ENCODE peak calls at places on chromosomes 1 and 21, in nine cellular contexts. One of them, this sample, is unnamed. For H3K4me1, the result is how much of the 10 kb centered on the place peaks cover.

GRCh38 chr1:1619917-1620361 is 4.6 kb downstream of the MIB2 start:
- DNase-seq in uterus: no peak
- DNase-seq in heart left ventricle: peak
- DNase-seq in neural progenitor cell: no peak
- DNase-seq in tibial artery: no peak
- DNase-seq in heart right ventricle: no peak
- DNase-seq in A549: no peak
- DNase-seq in PC-9: no peak
- DNase-seq in lung: no peak
- DNase-seq in this sample: no peak

GRCh38 chr1:197557302-197557701 is 218.0 kb downstream of the DENND1B start:
- DNase-seq in lung: no peak
- DNase-seq in heart left ventricle: no peak
- DNase-seq in tibial artery: no peak
- DNase-seq in PC-9: no peak
- DNase-seq in A549: no peak
- DNase-seq in uterus: no peak
- DNase-seq in heart right ventricle: no peak
- DNase-seq in neural progenitor cell: no peak
- DNase-seq in this sample: no peak

GRCh38 chr1:212754715-212755114 is 36.9 kb downstream of the NSL1 start:
- DNase-seq in uterus: no peak
- DNase-seq in heart right ventricle: peak
- DNase-seq in tibial artery: no peak
- DNase-seq in lung: no peak
- DNase-seq in heart left ventricle: peak
- DNase-seq in neural progenitor cell: no peak
- DNase-seq in A549: no peak
- DNase-seq in PC-9: no peak
- DNase-seq in this sample: no peak

GRCh38 chr21:44845418-44846200 is 27.7 kb upstream of the SUMO3 start:
- DNase-seq in heart right ventricle: peak
- DNase-seq in tibial artery: peak
- DNase-seq in neural progenitor cell: peak
- DNase-seq in heart left ventricle: peak
- DNase-seq in lung: peak
- DNase-seq in A549: peak
- DNase-seq in uterus: peak
- DNase-seq in PC-9: peak
- DNase-seq in this sample: no peak

GRCh38 chr1:26833432-26834405 is 7.2 kb downstream of the ZDHHC18 start:
- DNase-seq in heart left ventricle: peak
- DNase-seq in neural progenitor cell: peak
- DNase-seq in uterus: no peak
- DNase-seq in lung: peak
- DNase-seq in PC-9: no peak
- DNase-seq in A549: no peak
- DNase-seq in heart right ventricle: no peak
- DNase-seq in tibial artery: no peak
- DNase-seq in this sample: no peak

GRCh38 chr21:33121715-33122475 is 52.0 kb downstream of the OLIG1 start:
- DNase-seq in heart right ventricle: no peak
- DNase-seq in tibial artery: no peak
- DNase-seq in uterus: no peak
- DNase-seq in lung: no peak
- DNase-seq in PC-9: no peak
- DNase-seq in heart left ventricle: no peak
- DNase-seq in neural progenitor cell: peak
- DNase-seq in A549: no peak
- DNase-seq in this sample: no peak

GRCh38 chr1:183002267-183002666 is 21.0 kb upstream of the LAMC1 start:
- DNase-seq in heart left ventricle: no peak
- DNase-seq in heart right ventricle: no peak
- DNase-seq in uterus: no peak
- DNase-seq in lung: no peak
- DNase-seq in A549: no peak
- DNase-seq in tibial artery: no peak
- DNase-seq in PC-9: no peak
- DNase-seq in neural progenitor cell: no peak
- DNase-seq in this sample: no peak

GRCh38 chr21:23009360-23009759 is 2011.2 kb downstream of the NCAM2 start:
- DNase-seq in neural progenitor cell: no peak
- DNase-seq in heart right ventricle: no peak
- DNase-seq in PC-9: no peak
- DNase-seq in uterus: no peak
- DNase-seq in lung: no peak
- DNase-seq in tibial artery: no peak
- DNase-seq in A549: no peak
- DNase-seq in heart left ventricle: no peak
- DNase-seq in this sample: no peak

GRCh38 chr1:28917757-28918118 is 3.4 kb downstream of the EPB41 start:
- DNase-seq in A549: no peak
- DNase-seq in lung: no peak
- DNase-seq in uterus: no peak
- DNase-seq in tibial artery: no peak
- DNase-seq in heart left ventricle: no peak
- DNase-seq in neural progenitor cell: no peak
- DNase-seq in heart right ventricle: no peak
- DNase-seq in PC-9: no peak
- DNase-seq in this sample: no peak

GRCh38 chr1:66778266-66778665 is 22.8 kb downstream of the INSL5 start:
- DNase-seq in A549: no peak
- DNase-seq in uterus: no peak
- DNase-seq in tibial artery: no peak
- DNase-seq in neural progenitor cell: no peak
- DNase-seq in lung: no peak
- DNase-seq in heart right ventricle: no peak
- DNase-seq in PC-9: no peak
- DNase-seq in heart left ventricle: no peak
- DNase-seq in this sample: no peak

GRCh38 chr1:94599090-94599813 is 57.7 kb upstream of the F3 start:
- DNase-seq in tibial artery: no peak
- DNase-seq in lung: peak
- DNase-seq in PC-9: peak
- DNase-seq in A549: peak
- DNase-seq in uterus: no peak
- DNase-seq in heart left ventricle: peak
- DNase-seq in heart right ventricle: peak
- DNase-seq in neural progenitor cell: peak
- DNase-seq in this sample: no peak

GRCh38 chr21:44517175-44517899 is 22.7 kb downstream of the KRTAP10-1 start:
- DNase-seq in lung: no peak
- DNase-seq in uterus: no peak
- DNase-seq in heart right ventricle: no peak
- DNase-seq in neural progenitor cell: no peak
- DNase-seq in heart left ventricle: no peak
- DNase-seq in PC-9: no peak
- DNase-seq in A549: peak
- DNase-seq in tibial artery: no peak
- DNase-seq in this sample: peak

GRCh38 chr21:36320421-36321324 is 676 bp downstream of the MORC3 start:
- DNase-seq in neural progenitor cell: no peak
- DNase-seq in uterus: peak
- DNase-seq in PC-9: peak
- DNase-seq in heart left ventricle: peak
- DNase-seq in tibial artery: peak
- DNase-seq in A549: peak
- DNase-seq in lung: peak
- DNase-seq in heart right ventricle: no peak
- DNase-seq in this sample: peak

GRCh38 chr1:11961230-11961629 is 19.0 kb upstream of the MFN2 start:
- DNase-seq in PC-9: no peak
- DNase-seq in tibial artery: no peak
- DNase-seq in neural progenitor cell: no peak
- DNase-seq in heart left ventricle: no peak
- DNase-seq in lung: no peak
- DNase-seq in A549: no peak
- DNase-seq in uterus: no peak
- DNase-seq in heart right ventricle: no peak
- DNase-seq in this sample: no peak

GRCh38 chr1:40626383-40626770 is 39.1 kb downstream of the RIMS3 start:
- DNase-seq in neural progenitor cell: no peak
- DNase-seq in PC-9: no peak
- DNase-seq in heart right ventricle: no peak
- DNase-seq in A549: no peak
- DNase-seq in tibial artery: peak
- DNase-seq in heart left ventricle: no peak
- DNase-seq in lung: no peak
- DNase-seq in uterus: no peak
- DNase-seq in this sample: no peak

GRCh38 chr1:40622936-40623629 is 42.4 kb downstream of the RIMS3 start:
- DNase-seq in heart left ventricle: no peak
- DNase-seq in tibial artery: no peak
- DNase-seq in neural progenitor cell: no peak
- DNase-seq in heart right ventricle: no peak
- DNase-seq in A549: no peak
- DNase-seq in lung: no peak
- DNase-seq in PC-9: peak
- DNase-seq in uterus: no peak
- DNase-seq in this sample: no peak

GRCh38 chr1:40622051-40622450 is 43.4 kb downstream of the RIMS3 start:
- DNase-seq in PC-9: no peak
- DNase-seq in uterus: no peak
- DNase-seq in lung: no peak
- DNase-seq in A549: no peak
- DNase-seq in tibial artery: no peak
- DNase-seq in heart right ventricle: no peak
- DNase-seq in heart left ventricle: no peak
- DNase-seq in neural progenitor cell: no peak
- DNase-seq in this sample: no peak

GRCh38 chr1:40625476-40626382 is 39.8 kb downstream of the RIMS3 start:
- DNase-seq in heart left ventricle: no peak
- DNase-seq in tibial artery: peak
- DNase-seq in heart right ventricle: no peak
- DNase-seq in A549: no peak
- DNase-seq in PC-9: no peak
- DNase-seq in neural progenitor cell: no peak
- DNase-seq in lung: no peak
- DNase-seq in uterus: no peak
- DNase-seq in this sample: no peak

GRCh38 chr1:40625076-40625475 is 40.4 kb downstream of the RIMS3 start:
- DNase-seq in lung: no peak
- DNase-seq in heart right ventricle: peak
- DNase-seq in A549: no peak
- DNase-seq in uterus: no peak
- DNase-seq in neural progenitor cell: peak
- DNase-seq in PC-9: peak
- DNase-seq in tibial artery: peak
- DNase-seq in heart left ventricle: peak
- DNase-seq in this sample: peak
- TF ChIP-seq CTCF in lung: no peak
- TF ChIP-seq CTCF in heart right ventricle: no peak
- TF ChIP-seq CTCF in A549: no peak
- TF ChIP-seq CTCF in uterus: no peak
- TF ChIP-seq CTCF in neural progenitor cell: peak
- TF ChIP-seq CTCF in PC-9: peak
- TF ChIP-seq CTCF in tibial artery: no peak
- TF ChIP-seq CTCF in heart left ventricle: no peak
- TF ChIP-seq CTCF in this sample: peak

GRCh38 chr1:167790117-167790516 is 68.3 kb downstream of the MPZL1 start:
- DNase-seq in tibial artery: no peak
- DNase-seq in heart left ventricle: no peak
- DNase-seq in heart right ventricle: no peak
- DNase-seq in neural progenitor cell: no peak
- DNase-seq in PC-9: peak
- DNase-seq in lung: no peak
- DNase-seq in uterus: peak
- DNase-seq in A549: no peak
- DNase-seq in this sample: peak
- H3K27ac ChIP-seq in tibial artery: no peak
- H3K27ac ChIP-seq in heart left ventricle: no peak
- H3K27ac ChIP-seq in heart right ventricle: no peak
- H3K27ac ChIP-seq in neural progenitor cell: no peak
- H3K27ac ChIP-seq in PC-9: no peak
- H3K27ac ChIP-seq in lung: no peak
- H3K27ac ChIP-seq in uterus: no peak
- H3K27ac ChIP-seq in A549: no peak
- H3K27ac ChIP-seq in this sample: no peak

GRCh38 chr1:116912846-116913245 is 3.1 kb downstream of the PTGFRN start:
- DNase-seq in uterus: no peak
- DNase-seq in A549: no peak
- DNase-seq in heart left ventricle: no peak
- DNase-seq in PC-9: no peak
- DNase-seq in neural progenitor cell: no peak
- DNase-seq in tibial artery: no peak
- DNase-seq in lung: no peak
- DNase-seq in heart right ventricle: no peak
- DNase-seq in this sample: no peak

GRCh38 chr1:116915182-116915611 is 5.5 kb downstream of the PTGFRN start:
- DNase-seq in uterus: peak
- DNase-seq in neural progenitor cell: no peak
- DNase-seq in heart left ventricle: peak
- DNase-seq in lung: no peak
- DNase-seq in tibial artery: no peak
- DNase-seq in A549: no peak
- DNase-seq in heart right ventricle: peak
- DNase-seq in PC-9: peak
- DNase-seq in this sample: peak

GRCh38 chr1:116916002-116916401 is 6.3 kb downstream of the PTGFRN start:
- DNase-seq in tibial artery: no peak
- DNase-seq in PC-9: no peak
- DNase-seq in heart right ventricle: no peak
- DNase-seq in neural progenitor cell: no peak
- DNase-seq in heart left ventricle: no peak
- DNase-seq in uterus: no peak
- DNase-seq in A549: no peak
- DNase-seq in lung: no peak
- DNase-seq in this sample: no peak

GRCh38 chr1:116913941-116914340 is 4.2 kb downstream of the PTGFRN start:
- DNase-seq in tibial artery: no peak
- DNase-seq in uterus: no peak
- DNase-seq in heart left ventricle: no peak
- DNase-seq in PC-9: no peak
- DNase-seq in lung: no peak
- DNase-seq in A549: no peak
- DNase-seq in neural progenitor cell: no peak
- DNase-seq in heart right ventricle: no peak
- DNase-seq in this sample: no peak

GRCh38 chr1:116914667-116915066 is 5.0 kb downstream of the PTGFRN start:
- DNase-seq in neural progenitor cell: no peak
- DNase-seq in PC-9: no peak
- DNase-seq in tibial artery: no peak
- DNase-seq in uterus: no peak
- DNase-seq in A549: no peak
- DNase-seq in heart left ventricle: no peak
- DNase-seq in lung: no peak
- DNase-seq in heart right ventricle: no peak
- DNase-seq in this sample: no peak
- H3K4me1 ChIP-seq in neural progenitor cell: under half
- H3K4me1 ChIP-seq in PC-9: half or more
- H3K4me1 ChIP-seq in tibial artery: under half
- H3K4me1 ChIP-seq in uterus: under half
- H3K4me1 ChIP-seq in A549: under half
- H3K4me1 ChIP-seq in heart left ventricle: under half
- H3K4me1 ChIP-seq in lung: under half
- H3K4me1 ChIP-seq in heart right ventricle: half or more
- H3K4me1 ChIP-seq in this sample: under half

DNA sequence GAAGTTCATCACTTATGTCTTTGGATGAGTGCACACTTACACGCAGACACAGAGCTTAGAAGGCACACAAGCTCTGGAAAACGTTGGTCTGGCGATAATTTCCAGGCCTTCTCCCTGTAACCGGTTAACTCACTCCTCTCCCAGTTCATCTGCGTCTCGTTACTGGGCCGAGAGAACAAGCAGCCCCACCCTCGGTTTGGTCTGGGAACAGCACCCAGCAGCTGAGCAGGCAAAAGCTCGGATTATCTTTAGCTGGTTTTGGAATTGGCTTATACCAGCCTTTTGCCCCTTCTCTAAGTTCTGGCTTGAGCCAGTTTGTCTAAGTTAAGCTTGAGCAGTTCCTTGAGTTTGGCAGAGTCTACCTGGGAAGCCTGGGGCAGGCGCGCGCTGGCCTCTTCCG is 27.3 kb upstream of the COL6A1 start:
- DNase-seq in PC-9: no peak
- DNase-seq in lung: no peak
- DNase-seq in uterus: peak
- DNase-seq in tibial artery: no peak
- DNase-seq in heart left ventricle: peak
- DNase-seq in neural progenitor cell: no peak
- DNase-seq in A549: no peak
- DNase-seq in heart right ventricle: no peak
- DNase-seq in this sample: no peak
- TF ChIP-seq CTCF in PC-9: no peak
- TF ChIP-seq CTCF in lung: no peak
- TF ChIP-seq CTCF in uterus: peak
- TF ChIP-seq CTCF in tibial artery: peak
- TF ChIP-seq CTCF in heart left ventricle: no peak
- TF ChIP-seq CTCF in neural progenitor cell: peak
- TF ChIP-seq CTCF in A549: no peak
- TF ChIP-seq CTCF in heart right ventricle: no peak
- TF ChIP-seq CTCF in this sample: no peak